ENCODE peak calls at places on chromosomes 5 and 9, in four cellular contexts. Q is prostate gland, A is MV-4-11, N is body of pancreas. R is an unnamed sample.

GRCh38 chr9:89915187-89915586 is 310.4 kb downstream of the GADD45G start:
- DNase-seq in Q (no peak), A (no peak), N (no peak), R (no peak)

GRCh38 chr9:136791466-136792276 is 527 bp downstream of the TMEM141 start:
- DNase-seq in Q (peak), A (peak), N (peak), R (peak)

GRCh38 chr5:8184455-8185063 is 315.6 kb downstream of the MTRR start:
- DNase-seq in Q (no peak), A (peak), N (peak), R (peak)

GRCh38 chr9:95055851-95056551 is 261.5 kb downstream of the FANCC start:
- DNase-seq in Q (no peak), A (no peak), N (no peak), R (no peak)

GRCh38 chr9:26260238-26260637 is 582.0 kb upstream of the TUSC1 start:
- DNase-seq in Q (no peak), A (no peak), N (no peak), R (no peak)

GRCh38 chr5:36252722-36253340 is 11.1 kb upstream of the NADK2 start:
- DNase-seq in Q (no peak), A (no peak), N (no peak), R (no peak)

GRCh38 chr5:176646049-176646706 is 1.1 kb upstream of the TSPAN17 start:
- DNase-seq in Q (no peak), A (no peak), N (no peak), R (no peak)

GRCh38 chr5:55308254-55308836 is 556 bp downstream of the MTREX start:
- DNase-seq in Q (peak), A (no peak), N (peak), R (peak)

GRCh38 chr5:91307023-91307422 is 76.1 kb downstream of the ARRDC3 start:
- DNase-seq in Q (no peak), A (no peak), N (peak), R (no peak)

GRCh38 chr9:93288891-93289883 is 105.2 kb downstream of the WNK2 start:
- DNase-seq in Q (no peak), A (no peak), N (no peak), R (no peak)

GRCh38 chr9:120109242-120109641 is 470.7 kb downstream of the CDK5RAP2 start:
- DNase-seq in Q (no peak), A (no peak), N (no peak), R (peak)

GRCh38 chr5:92514901-92515300 is 1066.1 kb downstream of the NR2F1-AS1 start:
- DNase-seq in Q (no peak), A (no peak), N (no peak), R (no peak)

GRCh38 chr9:90789408-90789807 is 12.2 kb upstream of the SYK start:
- DNase-seq in Q (no peak), A (no peak), N (no peak), R (no peak)

GRCh38 chr5:73027361-73027760 is 71.5 kb downstream of the FCHO2 start:
- DNase-seq in Q (no peak), A (no peak), N (no peak), R (no peak)

GRCh38 chr5:72166070-72166979 is 59.0 kb downstream of the MAP1B start:
- DNase-seq in Q (peak), A (no peak), N (peak), R (no peak)

GRCh38 chr9:122168356-122168755 is 8.6 kb downstream of the MORN5 start:
- DNase-seq in Q (no peak), A (no peak), N (no peak), R (no peak)

GRCh38 chr5:54620583-54620933 is 103.0 kb downstream of the SNX18 start:
- DNase-seq in Q (no peak), A (no peak), N (no peak), R (no peak)

GRCh38 chr9:137114220-137114612 is 317 bp downstream of the DPP7 start:
- DNase-seq in Q (no peak), A (no peak), N (no peak), R (no peak)

GRCh38 chr5:34699155-34700077 is 43.3 kb downstream of the RAI14 start:
- DNase-seq in Q (peak), A (no peak), N (peak), R (no peak)

GRCh38 chr5:124963236-124963929 is 216.9 kb upstream of the ZNF608 start:
- DNase-seq in Q (no peak), A (peak), N (peak), R (peak)

GRCh38 chr9:100430286-100430940 is 3.5 kb downstream of the MSANTD3 start:
- DNase-seq in Q (no peak), A (no peak), N (no peak), R (no peak)

GRCh38 chr5:66513130-66513529 is 83.1 kb upstream of the MAST4 start:
- DNase-seq in Q (no peak), A (no peak), N (no peak), R (no peak)

GRCh38 chr5:39495294-39495693 is 70.5 kb upstream of the DAB2 start:
- DNase-seq in Q (no peak), A (no peak), N (no peak), R (no peak)

GRCh38 chr5:68374770-68375518 is 159.4 kb downstream of the PIK3R1 start:
- DNase-seq in Q (no peak), A (no peak), N (no peak), R (no peak)

GRCh38 chr5:141507387-141508091 is 18.7 kb downstream of the PCDHGC5 start:
- DNase-seq in Q (no peak), A (peak), N (no peak), R (no peak)

GRCh38 chr5:5416733-5417132 is 5.7 kb upstream of the ICE1 start:
- DNase-seq in Q (no peak), A (no peak), N (no peak), R (no peak)

GRCh38 chr9:135009051-135009560 is 78.4 kb upstream of the OLFM1 start:
- DNase-seq in Q (no peak), A (no peak), N (no peak), R (no peak)

GRCh38 chr9:137063311-137064026 is 6.9 kb downstream of the SAPCD2 start:
- DNase-seq in Q (no peak), A (no peak), N (no peak), R (no peak)

GRCh38 chr5:181221105-181221791 is 1.8 kb upstream of the TRIM41 start:
- DNase-seq in Q (no peak), A (no peak), N (no peak), R (no peak)

GRCh38 chr9:1458503-1458902 is 408.3 kb downstream of the DMRT2 start:
- DNase-seq in Q (no peak), A (peak), N (no peak), R (no peak)

GRCh38 chr5:68406767-68407232 is 191.2 kb downstream of the PIK3R1 start:
- DNase-seq in Q (peak), A (peak), N (no peak), R (no peak)

GRCh38 chr9:16154570-16155078 is 601.8 kb downstream of the CCDC171 start:
- DNase-seq in Q (peak), A (no peak), N (peak), R (no peak)

R was measured in Kasumi-1.